ENCODE peak calls at places on chromosomes 2 and 18, in six cellular contexts. X is left cardiac atrium, E is heart right ventricle, O is body of pancreas, F is hippocampal formation, V is amniotic stem cell. C is an unnamed sample.

GRCh38 chr2:186059096-186059495 is 320.5 kb downstream of the FSIP2 start:
- DNase-seq in X (no peak), E (peak; percentile 16), O (peak; percentile 7), F (no peak), V (no peak), C (peak; percentile 3)

GRCh38 chr2:197576631-197577030 is 60.8 kb downstream of the MOB4 start:
- DNase-seq in X (no peak), E (peak; percentile 17), O (peak; percentile 8), F (no peak), V (no peak), C (peak; percentile 70)

GRCh38 chr2:1855150-1855549 is 110.8 kb upstream of the PXDN start:
- DNase-seq in X (no peak), E (no peak), O (no peak), F (peak; percentile 21), V (no peak), C (no peak)

GRCh38 chr2:9462872-9463697 is 11.3 kb upstream of the IAH1 start:
- DNase-seq in X (no peak), E (no peak), O (no peak), F (no peak), V (no peak), C (no peak)

GRCh38 chr18:21669736-21670135 is 34.8 kb downstream of the ABHD3 start:
- DNase-seq in X (no peak), E (no peak), O (no peak), F (no peak), V (no peak), C (no peak)

GRCh38 chr2:31828891-31829290 is 181.9 kb downstream of the MEMO1 start:
- DNase-seq in X (no peak), E (no peak), O (no peak), F (no peak), V (no peak), C (no peak)

GRCh38 chr2:163735692-163736432 is at the start of gene FIGN:
- DNase-seq in X (peak; percentile 80), E (peak; percentile 77), O (peak; percentile 85), F (peak; percentile 77), V (peak; percentile 79), C (peak; percentile 86)

GRCh38 chr18:35337256-35337655 is 7.0 kb downstream of the ZNF24 start:
- DNase-seq in X (no peak), E (no peak), O (no peak), F (no peak), V (no peak), C (no peak)

GRCh38 chr2:101736861-101737291 is 39.4 kb downstream of the MAP4K4 start:
- DNase-seq in X (no peak), E (no peak), O (peak; percentile 12), F (no peak), V (peak; percentile 67), C (peak; percentile 87)